ENCODE peak calls at places on chromosomes 16 and 17, in six cellular contexts. One of them, this sample, is unnamed.

GRCh38 chr16:19835989-19836421 is 48.6 kb downstream of the GPRC5B start:
- DNase-seq in H1: no peak
- DNase-seq in K562: no peak
- DNase-seq in HepG2: no peak
- DNase-seq in GM12892: no peak
- DNase-seq in GM12878: no peak
- DNase-seq in this sample: no peak

GRCh38 chr17:4490637-4491061 is 8.0 kb upstream of the SPNS2 start:
- DNase-seq in K562: no peak
- DNase-seq in H1: no peak
- DNase-seq in GM12878: no peak
- DNase-seq in HepG2: no peak
- DNase-seq in GM12892: no peak
- DNase-seq in this sample: no peak

GRCh38 chr16:89562027-89562599 is 1.6 kb downstream of the RPL13 start:
- DNase-seq in GM12892: no peak
- DNase-seq in GM12878: no peak
- DNase-seq in HepG2: no peak
- DNase-seq in K562: no peak
- DNase-seq in H1: no peak
- DNase-seq in this sample: no peak

GRCh38 chr17:3602499-3602898 is 6.7 kb downstream of the TRPV1 start:
- DNase-seq in GM12878: no peak
- DNase-seq in GM12892: no peak
- DNase-seq in H1: no peak
- DNase-seq in HepG2: peak; percentile 44
- DNase-seq in K562: peak; percentile 65
- DNase-seq in this sample: peak; percentile 57

GRCh38 chr16:19705131-19705501 is 12.9 kb downstream of the KNOP1 start:
- DNase-seq in K562: no peak
- DNase-seq in H1: no peak
- DNase-seq in GM12892: no peak
- DNase-seq in GM12878: no peak
- DNase-seq in HepG2: no peak
- DNase-seq in this sample: no peak

GRCh38 chr16:19003935-19004334 is 20.2 kb downstream of the TMC7 start:
- DNase-seq in GM12878: no peak
- DNase-seq in K562: peak; percentile 41
- DNase-seq in H1: no peak
- DNase-seq in GM12892: no peak
- DNase-seq in HepG2: peak; percentile 53
- DNase-seq in this sample: no peak

GRCh38 chr17:59391026-59391425 is 59.6 kb downstream of the YPEL2 start:
- DNase-seq in GM12878: no peak
- DNase-seq in GM12892: no peak
- DNase-seq in K562: no peak
- DNase-seq in HepG2: no peak
- DNase-seq in H1: no peak
- DNase-seq in this sample: no peak

GRCh38 chr17:36198831-36199465 is 2.4 kb upstream of the CCL3L1 start:
- DNase-seq in H1: no peak
- DNase-seq in GM12878: no peak
- DNase-seq in GM12892: no peak
- DNase-seq in HepG2: no peak
- DNase-seq in K562: no peak
- DNase-seq in this sample: no peak

GRCh38 chr16:11255737-11256656 is at the start of gene SOCS1:
- DNase-seq in HepG2: peak; percentile 78
- DNase-seq in H1: peak; percentile 59
- DNase-seq in GM12892: peak; percentile 83
- DNase-seq in GM12878: no peak
- DNase-seq in K562: peak; percentile 94
- DNase-seq in this sample: peak; percentile 88

GRCh38 chr17:15917021-15917438 is 27.9 kb upstream of the ADORA2B start:
- DNase-seq in GM12878: no peak
- DNase-seq in HepG2: no peak
- DNase-seq in K562: no peak
- DNase-seq in H1: no peak
- DNase-seq in GM12892: no peak
- DNase-seq in this sample: no peak

DNA sequence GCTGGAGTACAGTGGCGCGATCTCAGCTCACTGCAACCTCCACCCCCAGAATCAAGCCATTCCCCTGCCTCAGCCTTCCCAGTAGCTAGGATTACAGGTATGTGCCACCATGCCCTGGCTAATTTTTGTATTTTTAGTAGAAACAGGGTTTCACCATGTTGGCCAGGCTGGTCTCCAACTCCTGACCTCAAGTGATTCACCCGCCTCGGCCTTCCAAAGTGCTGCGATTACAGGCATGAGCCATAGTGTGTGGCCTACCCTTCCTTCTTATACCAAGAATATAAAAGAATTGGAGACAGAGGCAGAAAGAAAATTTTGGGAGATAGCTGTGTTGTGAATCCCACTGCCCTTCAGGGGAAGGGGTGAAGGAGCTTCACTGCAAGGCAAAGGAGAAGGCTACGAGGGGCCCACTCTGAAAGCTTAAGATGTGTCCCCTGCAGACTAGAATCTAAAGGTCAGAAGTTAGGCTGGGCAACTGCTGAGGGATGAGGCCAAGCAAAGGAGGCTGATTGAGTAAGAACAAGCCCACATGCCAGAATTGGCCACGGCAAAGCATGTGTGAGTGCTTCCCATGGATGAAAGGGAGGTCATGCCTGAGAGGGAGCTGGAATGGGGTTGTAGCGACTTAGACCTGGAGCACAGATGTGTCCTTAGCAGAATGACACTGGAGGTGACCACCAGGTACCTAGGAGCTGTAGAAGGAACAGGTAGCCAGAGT is 8.4 kb upstream of the CRYBA1 start:
- DNase-seq in K562: no peak
- DNase-seq in GM12878: no peak
- DNase-seq in GM12892: no peak
- DNase-seq in H1: no peak
- DNase-seq in HepG2: no peak
- DNase-seq in this sample: no peak
- TF ChIP-seq TAF1 in K562: no peak
- TF ChIP-seq TAF1 in GM12878: no peak
- TF ChIP-seq TAF1 in GM12892: no peak
- TF ChIP-seq TAF1 in H1: no peak
- TF ChIP-seq TAF1 in HepG2: no peak
- TF ChIP-seq TAF1 in this sample: no peak

GRCh38 chr16:15672514-15673167 is 22.6 kb downstream of the NDE1 start:
- DNase-seq in K562: no peak
- DNase-seq in GM12892: no peak
- DNase-seq in GM12878: no peak
- DNase-seq in H1: no peak
- DNase-seq in HepG2: peak; percentile 100
- DNase-seq in this sample: no peak
- TF ChIP-seq POLR2A in K562: no peak
- TF ChIP-seq POLR2A in GM12892: no peak
- TF ChIP-seq POLR2A in GM12878: no peak
- TF ChIP-seq POLR2A in H1: no peak
- TF ChIP-seq POLR2A in HepG2: peak; percentile 74
- TF ChIP-seq POLR2A in this sample: peak; percentile 20

GRCh38 chr17:77097772-77098171 is 43.0 kb upstream of the SEC14L1 start:
- DNase-seq in H1: no peak
- DNase-seq in K562: no peak
- DNase-seq in HepG2: no peak
- DNase-seq in GM12878: no peak
- DNase-seq in GM12892: no peak
- DNase-seq in this sample: no peak

GRCh38 chr17:77095461-77095860 is 45.3 kb upstream of the SEC14L1 start:
- DNase-seq in GM12878: no peak
- DNase-seq in HepG2: no peak
- DNase-seq in GM12892: no peak
- DNase-seq in H1: no peak
- DNase-seq in K562: no peak
- DNase-seq in this sample: no peak

GRCh38 chr17:77100009-77100408 is 40.8 kb upstream of the SEC14L1 start:
- DNase-seq in H1: no peak
- DNase-seq in HepG2: no peak
- DNase-seq in GM12892: no peak
- DNase-seq in GM12878: no peak
- DNase-seq in K562: no peak
- DNase-seq in this sample: no peak

GRCh38 chr17:77098884-77099545 is 41.8 kb upstream of the SEC14L1 start:
- DNase-seq in H1: no peak
- DNase-seq in GM12878: no peak
- DNase-seq in GM12892: no peak
- DNase-seq in K562: no peak
- DNase-seq in HepG2: peak; percentile 57
- DNase-seq in this sample: no peak

DNA sequence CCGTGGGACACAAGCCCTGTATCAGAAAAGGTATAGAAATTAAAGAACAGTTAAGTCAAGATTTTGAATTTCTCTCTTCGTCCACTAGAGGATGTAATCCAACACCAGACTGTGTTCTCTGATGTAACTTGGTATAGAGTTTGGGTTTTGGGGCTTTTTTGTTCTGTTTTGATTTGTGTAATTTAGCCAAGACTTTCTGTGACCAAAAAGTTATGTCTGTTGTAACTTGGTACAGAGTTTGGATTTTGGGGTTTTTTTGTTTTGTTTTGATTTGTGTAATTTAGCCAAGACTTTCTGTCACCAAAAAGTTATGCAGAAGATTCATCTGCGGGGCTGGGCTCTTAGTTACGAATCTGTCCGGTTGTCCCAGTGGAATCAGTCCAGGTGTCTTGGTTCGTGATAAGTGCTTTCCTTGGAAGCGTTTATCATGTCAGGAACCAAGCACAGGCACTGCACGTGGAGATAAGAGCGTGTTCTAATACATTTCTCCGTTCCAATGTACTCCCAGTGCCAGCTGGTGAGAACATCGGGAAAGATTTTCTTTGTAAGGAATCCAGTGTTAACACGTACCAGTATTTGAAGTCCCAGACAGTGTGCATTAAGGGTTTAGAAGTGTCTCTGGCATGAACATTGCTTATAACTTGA is 44.1 kb upstream of the SEC14L1 start:
- DNase-seq in GM12878: no peak
- DNase-seq in HepG2: peak; percentile 41
- DNase-seq in K562: no peak
- DNase-seq in H1: no peak
- DNase-seq in GM12892: no peak
- DNase-seq in this sample: no peak
- TF ChIP-seq TAF1 in GM12878: no peak
- TF ChIP-seq TAF1 in HepG2: no peak
- TF ChIP-seq TAF1 in K562: no peak
- TF ChIP-seq TAF1 in H1: no peak
- TF ChIP-seq TAF1 in GM12892: no peak
- TF ChIP-seq TAF1 in this sample: no peak

GRCh38 chr17:44005527-44005864 is 1.1 kb downstream of the NAGS start:
- DNase-seq in HepG2: no peak
- DNase-seq in K562: no peak
- DNase-seq in GM12878: no peak
- DNase-seq in GM12892: no peak
- DNase-seq in H1: no peak
- DNase-seq in this sample: no peak

GRCh38 chr17:44005865-44006580 is 1.6 kb downstream of the NAGS start:
- DNase-seq in K562: no peak
- DNase-seq in H1: no peak
- DNase-seq in GM12892: peak; percentile 40
- DNase-seq in GM12878: no peak
- DNase-seq in HepG2: no peak
- DNase-seq in this sample: peak; percentile 48

GRCh38 chr17:44006581-44007345 is 2.3 kb downstream of the NAGS start:
- DNase-seq in K562: peak; percentile 100
- DNase-seq in GM12892: peak; percentile 96
- DNase-seq in GM12878: peak; percentile 73
- DNase-seq in HepG2: no peak
- DNase-seq in H1: peak; percentile 94
- DNase-seq in this sample: peak; percentile 97

GRCh38 chr17:44008205-44008909 is 3.9 kb downstream of the NAGS start:
- DNase-seq in GM12878: no peak
- DNase-seq in H1: no peak
- DNase-seq in K562: no peak
- DNase-seq in HepG2: no peak
- DNase-seq in GM12892: no peak
- DNase-seq in this sample: no peak

DNA sequence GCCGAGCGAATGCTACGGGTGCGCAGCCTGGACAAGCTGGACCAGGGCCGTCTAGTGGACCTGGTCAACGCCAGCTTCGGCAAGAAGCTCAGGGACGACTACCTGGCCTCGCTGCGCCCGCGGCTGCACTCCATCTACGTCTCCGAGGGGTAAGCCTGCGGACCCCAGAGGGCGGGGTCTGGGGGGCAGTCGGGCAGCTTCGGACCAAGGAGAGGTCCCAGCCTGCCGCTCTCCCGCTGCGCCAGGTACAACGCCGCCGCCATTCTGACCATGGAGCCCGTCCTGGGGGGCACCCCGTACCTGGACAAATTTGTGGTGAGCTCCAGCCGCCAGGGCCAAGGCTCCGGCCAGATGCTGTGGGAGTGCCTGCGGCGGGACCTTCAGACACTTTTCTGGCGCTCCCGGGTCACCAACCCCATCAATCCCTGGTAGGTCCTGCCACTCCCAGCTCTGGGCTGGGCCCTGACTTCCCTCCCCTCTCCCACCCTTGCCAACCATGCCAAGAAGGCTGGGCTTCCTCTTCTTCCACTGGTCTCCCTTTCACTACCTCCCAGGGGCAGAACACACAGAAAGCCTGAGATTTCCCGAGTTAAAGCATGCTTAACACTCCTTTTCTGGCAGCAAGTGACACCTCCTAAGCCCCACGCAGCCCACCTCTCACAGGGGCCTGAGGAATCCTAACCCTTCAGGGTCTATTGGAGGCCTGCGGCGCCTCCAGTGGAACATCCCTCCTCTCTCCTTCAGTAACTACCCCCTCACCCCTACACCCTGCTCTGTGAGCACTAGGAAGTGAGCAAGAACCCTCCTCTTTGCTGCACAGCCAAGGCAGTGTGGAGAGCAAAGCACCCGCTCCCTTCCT is 3.2 kb downstream of the NAGS start:
- DNase-seq in H1: no peak
- DNase-seq in GM12878: no peak
- DNase-seq in HepG2: no peak
- DNase-seq in GM12892: no peak
- DNase-seq in K562: no peak
- DNase-seq in this sample: no peak
- TF ChIP-seq POLR2A in H1: peak; percentile 46
- TF ChIP-seq POLR2A in GM12878: peak; percentile 5
- TF ChIP-seq POLR2A in HepG2: no peak
- TF ChIP-seq POLR2A in GM12892: no peak
- TF ChIP-seq POLR2A in K562: no peak
- TF ChIP-seq POLR2A in this sample: no peak